ENCODE peak calls at places on chromosomes 6 and 20, in eight cellular contexts. G is pons; F is NCI-H1105; U is activated CD4-positive, alpha-beta T cell treated with anti-CD3 and anti-CD28 coated beads, Interleukin-2, amount 50 U/mL, for 48 hours; Q is SK-N-SH; X is A673; S is MCF 10A; B is HTR-8/SVneo. K is an unnamed sample.

GRCh38 chr6:154459513-154459912 is 51.0 kb downstream of the CNKSR3 start:
- DNase-seq in G (no peak), F (no peak), U (no peak), Q (no peak), X (no peak), S (no peak), B (no peak), K (no peak)

GRCh38 chr6:29800254-29800653 is 27.4 kb upstream of the HLA-G start:
- DNase-seq in G (no peak), F (no peak), U (no peak), Q (no peak), X (no peak), S (no peak), B (no peak), K (no peak)

GRCh38 chr6:124131779-124132178 is 328.1 kb downstream of the NKAIN2 start:
- DNase-seq in G (no peak), F (no peak), U (no peak), Q (no peak), X (no peak), S (no peak), B (no peak), K (no peak)

GRCh38 chr6:26536571-26537159 is 1.5 kb upstream of the HMGN4 start:
- DNase-seq in G (peak; percentile 63), F (peak; percentile 38), U (peak; percentile 64), Q (peak; percentile 41), X (peak; percentile 72), S (peak; percentile 44), B (no peak), K (no peak)

GRCh38 chr6:84453499-84453898 is 226.1 kb upstream of the CEP162 start:
- DNase-seq in G (no peak), F (no peak), U (no peak), Q (no peak), X (no peak), S (no peak), B (no peak), K (no peak)

GRCh38 chr6:134795001-134795400 is 154.9 kb downstream of the ALDH8A1 start:
- DNase-seq in G (no peak), F (no peak), U (no peak), Q (no peak), X (no peak), S (no peak), B (no peak), K (no peak)

GRCh38 chr6:44512868-44513641 is 125.5 kb downstream of the CDC5L start:
- DNase-seq in G (peak; percentile 33), F (no peak), U (no peak), Q (no peak), X (peak; percentile 87), S (no peak), B (no peak), K (no peak)

GRCh38 chr6:33632603-33633039 is 11.5 kb downstream of the ITPR3 start:
- DNase-seq in G (peak; percentile 22), F (peak; percentile 16), U (peak; percentile 68), Q (peak; percentile 80), X (peak; percentile 71), S (peak; percentile 67), B (peak; percentile 71), K (no peak)

GRCh38 chr6:14270925-14271791 is 153.6 kb downstream of the CD83 start:
- DNase-seq in G (no peak), F (no peak), U (peak; percentile 74), Q (no peak), X (no peak), S (peak; percentile 97), B (peak; percentile 83), K (no peak)

GRCh38 chr20:45934046-45934586 is 367 bp upstream of the PCIF1 start:
- DNase-seq in G (no peak), F (peak; percentile 38), U (no peak), Q (peak; percentile 81), X (peak; percentile 79), S (no peak), B (peak; percentile 74), K (no peak)

GRCh38 chr6:74705451-74705850 is 500.4 kb downstream of the COL12A1 start:
- DNase-seq in G (no peak), F (no peak), U (no peak), Q (no peak), X (no peak), S (no peak), B (peak; percentile 2), K (no peak)

GRCh38 chr6:15595461-15596173 is 67.2 kb downstream of the DTNBP1 start:
- DNase-seq in G (no peak), F (no peak), U (no peak), Q (no peak), X (peak; percentile 19), S (peak; percentile 80), B (no peak), K (no peak)

GRCh38 chr6:158611600-158612041 is 32.9 kb downstream of the DYNLT1 start:
- DNase-seq in G (no peak), F (no peak), U (no peak), Q (no peak), X (no peak), S (no peak), B (no peak), K (no peak)

GRCh38 chr6:111657146-111657545 is 51.5 kb upstream of the TRAF3IP2 start:
- DNase-seq in G (no peak), F (no peak), U (no peak), Q (no peak), X (no peak), S (peak; percentile 27), B (peak; percentile 67), K (no peak)

GRCh38 chr6:159234102-159234553 is 64.9 kb downstream of the FNDC1 start:
- DNase-seq in G (no peak), F (no peak), U (no peak), Q (peak; percentile 24), X (no peak), S (no peak), B (no peak), K (no peak)

GRCh38 chr6:149234051-149234962 is 83.2 kb upstream of the TAB2 start:
- DNase-seq in G (no peak), F (no peak), U (peak; percentile 67), Q (no peak), X (no peak), S (peak; percentile 68), B (peak; percentile 26), K (no peak)

GRCh38 chr20:36473164-36473563 is 68.2 kb upstream of the MYL9 start:
- DNase-seq in G (no peak), F (no peak), U (no peak), Q (no peak), X (no peak), S (no peak), B (no peak), K (no peak)

GRCh38 chr6:140441256-140441655 is 1066.8 kb upstream of the CITED2 start:
- DNase-seq in G (peak; percentile 50), F (no peak), U (peak; percentile 4), Q (peak; percentile 11), X (peak; percentile 93), S (peak; percentile 40), B (no peak), K (peak; percentile 23)

GRCh38 chr20:50992733-50993457 is 30.0 kb downstream of the KCNG1 start:
- DNase-seq in G (peak; percentile 25), F (peak; percentile 18), U (peak; percentile 58), Q (peak; percentile 83), X (peak; percentile 96), S (peak; percentile 77), B (peak; percentile 95), K (no peak)

GRCh38 chr6:121557146-121557545 is 121.7 kb downstream of the GJA1 start:
- DNase-seq in G (no peak), F (no peak), U (no peak), Q (no peak), X (no peak), S (no peak), B (no peak), K (no peak)

GRCh38 chr6:41346435-41346834 is 11.0 kb downstream of the NCR2 start:
- DNase-seq in G (no peak), F (no peak), U (no peak), Q (no peak), X (no peak), S (no peak), B (no peak), K (no peak)

GRCh38 chr6:9412951-9413559 is 977.7 kb upstream of the SLC35B3 start:
- DNase-seq in G (peak; percentile 8), F (peak; percentile 24), U (no peak), Q (peak; percentile 35), X (peak; percentile 80), S (peak; percentile 69), B (peak; percentile 19), K (no peak)

GRCh38 chr20:44730441-44730840 is 15.2 kb upstream of the KCNK15 start:
- DNase-seq in G (no peak), F (no peak), U (no peak), Q (no peak), X (peak; percentile 35), S (peak; percentile 93), B (peak; percentile 75), K (no peak)

GRCh38 chr20:17668432-17668831 is 13.6 kb downstream of the RRBP1 start:
- DNase-seq in G (no peak), F (no peak), U (no peak), Q (no peak), X (no peak), S (no peak), B (no peak), K (no peak)

GRCh38 chr20:17683218-17684076 is 1.4 kb upstream of the RRBP1 start:
- DNase-seq in G (no peak), F (no peak), U (no peak), Q (no peak), X (no peak), S (no peak), B (no peak), K (no peak)

GRCh38 chr6:1383729-1384548 is 5.4 kb upstream of the FOXF2 start:
- DNase-seq in G (no peak), F (no peak), U (no peak), Q (no peak), X (no peak), S (no peak), B (no peak), K (no peak)

GRCh38 chr6:80233262-80233661 is 126.8 kb downstream of the BCKDHB start:
- DNase-seq in G (no peak), F (no peak), U (no peak), Q (no peak), X (no peak), S (no peak), B (no peak), K (no peak)

GRCh38 chr6:89298680-89299450 is 16.2 kb downstream of the GABRR2 start:
- DNase-seq in G (no peak), F (no peak), U (peak; percentile 46), Q (no peak), X (peak; percentile 56), S (peak; percentile 97), B (peak; percentile 76), K (no peak)

GRCh38 chr20:32752458-32753250 is 9.4 kb upstream of the COMMD7 start:
- DNase-seq in G (no peak), F (no peak), U (no peak), Q (no peak), X (no peak), S (peak; percentile 59), B (no peak), K (no peak)

GRCh38 chr20:57460781-57461465 is 64.0 kb downstream of the CTCFL start:
- DNase-seq in G (no peak), F (no peak), U (no peak), Q (no peak), X (no peak), S (no peak), B (no peak), K (no peak)

GRCh38 chr6:151425561-151425960 is 26.4 kb downstream of the RMND1 start:
- DNase-seq in G (no peak), F (no peak), U (no peak), Q (no peak), X (no peak), S (no peak), B (no peak), K (no peak)

GRCh38 chr6:64280569-64280968 is 645.0 kb downstream of the PHF3 start:
- DNase-seq in G (peak; percentile 66), F (peak; percentile 13), U (no peak), Q (peak; percentile 6), X (peak; percentile 36), S (peak; percentile 65), B (no peak), K (no peak)

GRCh38 chr6:96811136-96811535 is 26.1 kb downstream of the GPR63 start:
- DNase-seq in G (no peak), F (no peak), U (no peak), Q (no peak), X (no peak), S (no peak), B (no peak), K (no peak)

GRCh38 chr6:167546611-167547327 is 221.9 kb downstream of the TTLL2 start:
- DNase-seq in G (no peak), F (no peak), U (no peak), Q (no peak), X (no peak), S (no peak), B (no peak), K (no peak)

K was measured in omental fat pad.